ENCODE peak calls at places on chromosome 20, in six cellular contexts. A, Z, W, U, L and S are unnamed samples.

GRCh38 chr20:48456361-48457184 is 371.2 kb downstream of the PREX1 start:
- DNase-seq in A (no peak), Z (no peak), W (no peak), U (no peak), L (no peak), S (no peak)

GRCh38 chr20:63090052-63090451 is 83.3 kb upstream of the BHLHE23 start:
- DNase-seq in A (no peak), Z (no peak), W (no peak), U (no peak), L (no peak), S (no peak)

GRCh38 chr20:41748051-41748450 is 129.9 kb upstream of the CHD6 start:
- DNase-seq in A (no peak), Z (no peak), W (no peak), U (no peak), L (no peak), S (no peak)

GRCh38 chr20:12179692-12180091 is 262.0 kb downstream of the BTBD3 start:
- DNase-seq in A (no peak), Z (no peak), W (no peak), U (no peak), L (no peak), S (no peak)

GRCh38 chr20:6626805-6627204 is 140.7 kb upstream of the BMP2 start:
- DNase-seq in A (no peak), Z (no peak), W (no peak), U (no peak), L (no peak), S (no peak)

GRCh38 chr20:3612795-3613560 is 50.2 kb downstream of the GFRA4 start:
- DNase-seq in A (peak), Z (no peak), W (no peak), U (no peak), L (peak), S (no peak)

GRCh38 chr20:6819599-6819998 is 52.1 kb downstream of the BMP2 start:
- DNase-seq in A (peak), Z (no peak), W (no peak), U (no peak), L (no peak), S (no peak)

GRCh38 chr20:9339708-9340107 is 174.7 kb upstream of the LAMP5 start:
- DNase-seq in A (no peak), Z (no peak), W (no peak), U (no peak), L (no peak), S (no peak)

GRCh38 chr20:50338479-50339195 is 148.0 kb downstream of the CEBPB start:
- DNase-seq in A (no peak), Z (no peak), W (no peak), U (no peak), L (no peak), S (no peak)

GRCh38 chr20:58989196-58989595 is 8.1 kb downstream of the NELFCD start:
- DNase-seq in A (no peak), Z (no peak), W (no peak), U (no peak), L (no peak), S (no peak)
- TF ChIP-seq CTCF in A (no peak), Z (no peak), W (no peak), U (no peak), L (no peak), S (no peak)

DNA sequence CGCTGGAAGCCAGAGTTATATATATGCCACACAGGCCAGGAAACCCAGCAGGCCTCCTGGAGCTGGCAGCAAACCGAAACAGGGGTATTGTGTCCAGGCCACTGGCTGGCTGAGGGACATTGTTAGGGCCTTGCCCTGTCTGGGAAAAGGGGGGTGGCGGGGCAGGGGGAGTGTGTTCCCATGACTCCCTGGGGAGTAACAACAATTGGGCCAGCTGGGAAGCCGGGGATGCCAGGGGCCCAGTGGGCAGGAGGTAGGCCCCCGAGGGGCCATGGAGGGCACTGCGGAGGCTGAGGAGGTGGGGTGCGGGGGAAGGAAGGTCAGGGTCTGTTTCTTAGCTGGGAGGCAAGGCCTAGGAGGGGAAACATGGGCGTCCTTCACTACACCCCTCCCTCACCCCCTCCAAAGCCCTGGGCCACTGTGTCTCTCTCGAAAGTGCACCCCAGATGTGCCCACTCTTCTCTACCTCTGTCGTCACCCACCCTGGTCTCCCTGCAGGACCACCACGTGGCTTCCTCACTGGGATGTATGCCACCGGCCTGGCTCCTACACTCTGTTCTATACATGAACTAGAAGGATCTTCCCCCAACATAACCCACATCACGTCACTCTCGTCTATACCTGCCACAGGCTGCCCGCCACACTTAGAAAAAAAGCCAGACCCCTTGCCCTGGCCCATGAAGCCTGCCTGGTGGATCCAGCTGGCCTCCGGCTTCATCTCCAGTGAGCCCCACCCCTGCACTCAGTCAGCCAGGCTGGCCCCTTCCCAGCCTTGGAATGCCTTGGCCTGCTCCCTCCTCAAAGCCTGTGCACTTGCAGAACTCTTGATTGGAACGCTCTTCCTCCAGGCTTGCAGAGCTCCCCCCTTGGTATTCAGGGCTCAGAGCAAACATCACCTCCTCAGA is 7.8 kb upstream of the E2F1 start:
- DNase-seq in A (no peak), Z (no peak), W (no peak), U (no peak), L (no peak), S (no peak)
- TF ChIP-seq CTCF in A (no peak), Z (no peak), W (no peak), U (no peak), L (no peak), S (no peak)

DNA sequence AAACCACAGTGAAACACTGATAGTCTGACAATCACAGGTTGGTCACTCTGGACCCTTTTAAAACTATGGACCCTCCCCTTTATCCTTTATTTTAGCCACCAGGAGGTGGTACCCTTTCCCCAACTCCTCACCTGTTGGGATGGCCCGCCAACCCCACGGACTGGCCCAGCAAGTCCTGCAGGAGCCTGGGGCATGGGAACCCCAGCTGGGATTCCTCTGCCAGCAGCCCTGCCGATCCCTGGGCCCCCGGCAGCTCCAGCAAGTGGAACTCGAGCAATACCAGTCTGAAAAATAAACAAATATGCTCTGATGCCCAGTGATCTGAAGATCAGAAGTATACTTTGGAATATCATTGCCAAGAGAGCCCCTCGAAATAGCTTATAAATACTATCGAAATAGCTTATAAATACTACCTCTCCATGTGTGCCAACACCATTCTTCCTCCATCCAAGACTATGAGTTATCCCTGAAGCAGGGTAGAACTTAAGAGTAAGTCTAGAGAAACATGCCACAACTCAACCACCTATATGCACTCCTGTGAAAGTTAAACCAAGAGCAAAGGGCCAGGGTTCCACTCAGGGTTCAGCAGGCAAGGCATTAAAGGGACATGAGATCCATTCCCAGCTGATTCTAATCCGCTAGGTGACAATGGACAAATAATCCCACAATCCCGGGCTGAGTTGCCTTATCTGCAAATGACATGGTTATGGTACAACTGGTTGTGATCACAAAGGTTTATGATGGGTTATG is 6.8 kb downstream of the SNRPB start:
- DNase-seq in A (no peak), Z (no peak), W (no peak), U (no peak), L (no peak), S (no peak)
- TF ChIP-seq CTCF in A (no peak), Z (no peak), W (no peak), U (no peak), L (no peak), S (no peak)

DNA sequence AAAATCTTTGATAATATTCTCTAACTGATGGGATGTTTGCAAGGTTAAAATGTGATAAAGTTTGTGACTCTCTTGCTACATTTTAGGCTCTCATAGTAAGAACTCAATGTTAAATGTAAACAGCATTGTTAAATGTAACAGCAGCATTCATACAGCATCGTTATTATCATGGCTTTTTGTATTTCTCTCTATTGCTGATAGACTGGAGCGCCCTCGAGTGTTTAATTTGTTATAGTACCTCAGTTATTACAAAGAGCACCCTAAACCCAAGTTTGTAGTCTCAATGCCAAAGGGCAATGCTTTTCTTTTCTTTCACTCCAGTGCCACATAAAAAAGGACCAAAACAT is 14.9 kb upstream of the TTPAL start:
- DNase-seq in A (peak), Z (no peak), W (peak), U (no peak), L (peak), S (no peak)
- TF ChIP-seq CTCF in A (peak), Z (peak), W (peak), U (peak), L (peak), S (peak)